ENCODE peak calls at places on chromosome 1, in six cellular contexts. N is mammary epithelial cell; H is Calu3; P is endothelial cell; B is ovary; E is activated CD8-positive, alpha-beta memory T cell treated with anti-CD3 and anti-CD28 coated beads for 1 hour. M is an unnamed sample.

GRCh38 chr1:108610073-108610472 is 50.2 kb downstream of the EEIG2 start:
- DNase-seq in P (no peak), E (no peak), B (no peak), N (no peak), H (no peak), M (no peak)

GRCh38 chr1:16720403-16721223 is 19.7 kb upstream of the RNU1-4 start:
- DNase-seq in H (no peak), E (no peak), P (no peak), B (peak), N (peak), M (no peak)

GRCh38 chr1:22920734-22921451 is 51.8 kb downstream of the LACTBL1 start:
- DNase-seq in E (no peak), P (no peak), N (no peak), H (no peak), B (no peak), M (no peak)

GRCh38 chr1:230517786-230518185 is 91.7 kb upstream of the PGBD5 start:
- DNase-seq in B (no peak), E (no peak), N (no peak), P (no peak), H (peak), M (no peak)

GRCh38 chr1:226711976-226712778 is 26.9 kb downstream of the ITPKB start:
- DNase-seq in B (no peak), E (no peak), P (no peak), H (no peak), N (no peak), M (no peak)

GRCh38 chr1:33094486-33094885 is 13.5 kb downstream of the AZIN2 start:
- DNase-seq in H (no peak), N (no peak), P (no peak), B (no peak), E (no peak), M (no peak)

GRCh38 chr1:44417351-44418021 is 12.4 kb downstream of the RNF220 start:
- DNase-seq in P (peak), H (no peak), E (no peak), N (no peak), B (no peak), M (no peak)

GRCh38 chr1:206037521-206037920 is 13.8 kb upstream of the CTSE start:
- DNase-seq in N (no peak), P (no peak), H (no peak), E (no peak), B (no peak), M (no peak)

GRCh38 chr1:30478799-30479198 is 244.6 kb downstream of the MATN1 start:
- DNase-seq in B (no peak), E (no peak), H (no peak), P (no peak), N (no peak), M (no peak)

GRCh38 chr1:21963477-21964217 is 13.2 kb upstream of the CELA3B start:
- DNase-seq in H (peak), B (peak), P (peak), N (peak), E (peak), M (peak)

GRCh38 chr1:109047339-109047738 is 5.4 kb upstream of the WDR47 start:
- DNase-seq in E (no peak), H (no peak), P (no peak), B (no peak), N (no peak), M (no peak)

GRCh38 chr1:178037510-178038253 is 56.2 kb upstream of the RASAL2 start:
- DNase-seq in N (peak), H (peak), E (no peak), P (peak), B (peak), M (peak)

GRCh38 chr1:22132517-22133235 is 10.2 kb downstream of the WNT4 start:
- DNase-seq in E (no peak), P (no peak), H (peak), B (peak), N (peak), M (no peak)

GRCh38 chr1:203704120-203704519 is 60.9 kb upstream of the LAX1 start:
- DNase-seq in E (no peak), H (no peak), B (no peak), P (no peak), N (no peak), M (no peak)

GRCh38 chr1:164565356-164565755 is 6.4 kb downstream of the PBX1 start:
- DNase-seq in P (no peak), B (no peak), H (no peak), N (no peak), E (no peak), M (no peak)

GRCh38 chr1:208172389-208173140 is 71.6 kb downstream of the PLXNA2 start:
- DNase-seq in N (no peak), H (no peak), B (no peak), E (no peak), P (no peak), M (no peak)

GRCh38 chr1:9657521-9658032 is 6.0 kb downstream of the PIK3CD start:
- DNase-seq in E (no peak), H (no peak), N (no peak), B (no peak), P (no peak), M (no peak)

GRCh38 chr1:200979574-200980451 is 43.7 kb downstream of the KIF21B start:
- DNase-seq in P (peak), E (peak), H (peak), N (peak), B (no peak), M (peak)

GRCh38 chr1:170067253-170067819 is 7.2 kb downstream of the KIFAP3 start:
- DNase-seq in B (no peak), H (no peak), N (no peak), E (no peak), P (peak), M (no peak)

M was measured in HCT116.